ENCODE peak calls at places on chromosomes 7 and 10, in eight cellular contexts. D is dorsolateral prefrontal cortex, S is tibial artery, N is uterus, B is A549, P is DND-41, Y is fibroblast of lung, G is transverse colon. J is an unnamed sample.

GRCh38 chr10:94549221-94549620 is 3.6 kb downstream of the HELLS start:
- DNase-seq in D (no peak), S (no peak), N (no peak), B (no peak), P (no peak), Y (no peak), G (no peak), J (no peak)

GRCh38 chr10:126062132-126063032 is 166.0 kb downstream of the FANK1 start:
- DNase-seq in D (peak), S (peak), N (peak), B (peak), P (no peak), Y (peak), G (peak), J (peak)

GRCh38 chr7:103113164-103113563 is 35.7 kb downstream of the NAPEPLD start:
- DNase-seq in D (no peak), S (no peak), N (no peak), B (peak), P (no peak), Y (peak), G (no peak), J (peak)

GRCh38 chr10:7337431-7338171 is 73.2 kb downstream of the SFMBT2 start:
- DNase-seq in D (no peak), S (no peak), N (no peak), B (no peak), P (peak), Y (no peak), G (no peak), J (no peak)

GRCh38 chr10:18594574-18595156 is 56.7 kb downstream of the NSUN6 start:
- DNase-seq in D (no peak), S (no peak), N (no peak), B (peak), P (no peak), Y (no peak), G (peak), J (no peak)

GRCh38 chr7:141053626-141054025 is 20.2 kb upstream of the TMEM178B start:
- DNase-seq in D (no peak), S (no peak), N (no peak), B (no peak), P (no peak), Y (no peak), G (no peak), J (no peak)

GRCh38 chr10:131020775-131021174 is 290.7 kb downstream of the TCERG1L start:
- DNase-seq in D (no peak), S (no peak), N (no peak), B (no peak), P (no peak), Y (no peak), G (no peak), J (no peak)

GRCh38 chr7:132207782-132208181 is 368.5 kb downstream of the PLXNA4 start:
- DNase-seq in D (no peak), S (no peak), N (no peak), B (no peak), P (no peak), Y (no peak), G (no peak), J (no peak)

GRCh38 chr7:25788961-25789620 is 362.9 kb upstream of the NFE2L3 start:
- DNase-seq in D (no peak), S (no peak), N (no peak), B (no peak), P (no peak), Y (no peak), G (no peak), J (no peak)

GRCh38 chr10:71126432-71126831 is 85.9 kb upstream of the UNC5B start:
- DNase-seq in D (no peak), S (no peak), N (no peak), B (no peak), P (no peak), Y (no peak), G (no peak), J (no peak)

GRCh38 chr10:86374664-86375063 is 8.1 kb upstream of the GRID1 start:
- DNase-seq in D (no peak), S (peak), N (peak), B (no peak), P (no peak), Y (no peak), G (no peak), J (no peak)

GRCh38 chr7:157402911-157403534 is 66.2 kb downstream of the DNAJB6 start:
- DNase-seq in D (no peak), S (no peak), N (no peak), B (no peak), P (no peak), Y (no peak), G (no peak), J (no peak)

GRCh38 chr7:22147113-22147512 is 201.4 kb upstream of the CDCA7L start:
- DNase-seq in D (no peak), S (no peak), N (peak), B (no peak), P (no peak), Y (peak), G (no peak), J (no peak)

GRCh38 chr10:117486606-117487005 is 55.9 kb upstream of the EMX2 start:
- DNase-seq in D (no peak), S (no peak), N (no peak), B (no peak), P (no peak), Y (no peak), G (no peak), J (no peak)

GRCh38 chr7:27834179-27834921 is 94.4 kb downstream of the TAX1BP1 start:
- DNase-seq in D (no peak), S (no peak), N (no peak), B (no peak), P (no peak), Y (no peak), G (no peak), J (no peak)

GRCh38 chr7:6691609-6692106 is 15.1 kb downstream of the ZNF12 start:
- DNase-seq in D (no peak), S (no peak), N (no peak), B (peak), P (no peak), Y (peak), G (no peak), J (no peak)

GRCh38 chr10:16105082-16105481 is 244.8 kb upstream of the MINDY3 start:
- DNase-seq in D (no peak), S (no peak), N (no peak), B (no peak), P (no peak), Y (no peak), G (no peak), J (no peak)

GRCh38 chr7:25786958-25787730 is 364.9 kb upstream of the NFE2L3 start:
- DNase-seq in D (no peak), S (no peak), N (no peak), B (no peak), P (no peak), Y (peak), G (no peak), J (no peak)

GRCh38 chr10:91284486-91285090 is 64.1 kb downstream of the PCGF5 start:
- DNase-seq in D (no peak), S (no peak), N (no peak), B (no peak), P (no peak), Y (peak), G (no peak), J (no peak)

GRCh38 chr7:94434031-94434430 is 39.3 kb downstream of the COL1A2 start:
- DNase-seq in D (no peak), S (no peak), N (no peak), B (no peak), P (no peak), Y (peak), G (no peak), J (no peak)

GRCh38 chr10:118455181-118455695 is 113.1 kb upstream of the FAM204A start:
- DNase-seq in D (no peak), S (no peak), N (no peak), B (no peak), P (no peak), Y (no peak), G (no peak), J (no peak)

GRCh38 chr10:70502406-70502805 is 23.8 kb downstream of the PALD1 start:
- DNase-seq in D (no peak), S (no peak), N (no peak), B (no peak), P (no peak), Y (no peak), G (no peak), J (no peak)

GRCh38 chr10:114266521-114266920 is 27.5 kb downstream of the VWA2 start:
- DNase-seq in D (no peak), S (no peak), N (no peak), B (no peak), P (no peak), Y (peak), G (peak), J (peak)

GRCh38 chr10:6321880-6322279 is 119.1 kb downstream of the PFKFB3 start:
- DNase-seq in D (no peak), S (no peak), N (no peak), B (peak), P (no peak), Y (peak), G (no peak), J (no peak)

GRCh38 chr7:132489776-132490237 is 86.5 kb downstream of the PLXNA4 start:
- DNase-seq in D (no peak), S (no peak), N (no peak), B (no peak), P (no peak), Y (no peak), G (no peak), J (no peak)

GRCh38 chr10:127759276-127759675 is 22.3 kb downstream of the FOXI2 start:
- DNase-seq in D (no peak), S (no peak), N (no peak), B (no peak), P (no peak), Y (no peak), G (no peak), J (no peak)

GRCh38 chr10:58299580-58299979 is 30.6 kb downstream of the CISD1 start:
- DNase-seq in D (peak), S (no peak), N (peak), B (peak), P (peak), Y (peak), G (peak), J (peak)

GRCh38 chr10:15871823-15872222 is 11.5 kb upstream of the MINDY3 start:
- DNase-seq in D (no peak), S (no peak), N (no peak), B (no peak), P (no peak), Y (no peak), G (no peak), J (no peak)

GRCh38 chr7:146659732-146660131 is 543.1 kb downstream of the CNTNAP2 start:
- DNase-seq in D (no peak), S (no peak), N (no peak), B (no peak), P (no peak), Y (no peak), G (no peak), J (no peak)
- H3K4me3 ChIP-seq in D (no peak), S (no peak), N (no peak), B (no peak), P (no peak), Y (no peak), G (no peak), J (no peak)

GRCh38 chr10:93126484-93127052 is 52.9 kb downstream of the CYP26A1 start:
- DNase-seq in D (no peak), S (no peak), N (no peak), B (peak), P (no peak), Y (no peak), G (no peak), J (no peak)
- TF ChIP-seq CTCF in D (no peak), S (no peak), N (no peak), B (peak), P (peak), Y (peak), G (peak), J (peak)

GRCh38 chr10:9878429-9878828 is 1139.2 kb upstream of the CELF2 start:
- DNase-seq in D (no peak), S (no peak), N (no peak), B (no peak), P (no peak), Y (no peak), G (no peak), J (no peak)
- H3K4me3 ChIP-seq in D (no peak), S (no peak), N (no peak), B (no peak), P (no peak), Y (no peak), G (no peak), J (no peak)

GRCh38 chr7:90191648-90192047 is 19.9 kb upstream of the STEAP2 start:
- DNase-seq in D (no peak), S (no peak), N (no peak), B (no peak), P (no peak), Y (no peak), G (no peak), J (no peak)

GRCh38 chr7:90190995-90191394 is 20.5 kb upstream of the STEAP2 start:
- DNase-seq in D (no peak), S (no peak), N (no peak), B (no peak), P (no peak), Y (no peak), G (no peak), J (no peak)

GRCh38 chr7:90188281-90188680 is 23.3 kb upstream of the STEAP2 start:
- DNase-seq in D (no peak), S (no peak), N (no peak), B (peak), P (no peak), Y (no peak), G (peak), J (no peak)

GRCh38 chr7:90192876-90193765 is 18.4 kb upstream of the STEAP2 start:
- DNase-seq in D (no peak), S (no peak), N (no peak), B (no peak), P (no peak), Y (no peak), G (no peak), J (no peak)

GRCh38 chr7:90187507-90188050 is 24.0 kb upstream of the STEAP2 start:
- DNase-seq in D (no peak), S (no peak), N (no peak), B (no peak), P (no peak), Y (no peak), G (no peak), J (no peak)
- TF ChIP-seq CTCF in D (no peak), S (no peak), N (no peak), B (no peak), P (no peak), Y (no peak), G (no peak), J (no peak)

DNA sequence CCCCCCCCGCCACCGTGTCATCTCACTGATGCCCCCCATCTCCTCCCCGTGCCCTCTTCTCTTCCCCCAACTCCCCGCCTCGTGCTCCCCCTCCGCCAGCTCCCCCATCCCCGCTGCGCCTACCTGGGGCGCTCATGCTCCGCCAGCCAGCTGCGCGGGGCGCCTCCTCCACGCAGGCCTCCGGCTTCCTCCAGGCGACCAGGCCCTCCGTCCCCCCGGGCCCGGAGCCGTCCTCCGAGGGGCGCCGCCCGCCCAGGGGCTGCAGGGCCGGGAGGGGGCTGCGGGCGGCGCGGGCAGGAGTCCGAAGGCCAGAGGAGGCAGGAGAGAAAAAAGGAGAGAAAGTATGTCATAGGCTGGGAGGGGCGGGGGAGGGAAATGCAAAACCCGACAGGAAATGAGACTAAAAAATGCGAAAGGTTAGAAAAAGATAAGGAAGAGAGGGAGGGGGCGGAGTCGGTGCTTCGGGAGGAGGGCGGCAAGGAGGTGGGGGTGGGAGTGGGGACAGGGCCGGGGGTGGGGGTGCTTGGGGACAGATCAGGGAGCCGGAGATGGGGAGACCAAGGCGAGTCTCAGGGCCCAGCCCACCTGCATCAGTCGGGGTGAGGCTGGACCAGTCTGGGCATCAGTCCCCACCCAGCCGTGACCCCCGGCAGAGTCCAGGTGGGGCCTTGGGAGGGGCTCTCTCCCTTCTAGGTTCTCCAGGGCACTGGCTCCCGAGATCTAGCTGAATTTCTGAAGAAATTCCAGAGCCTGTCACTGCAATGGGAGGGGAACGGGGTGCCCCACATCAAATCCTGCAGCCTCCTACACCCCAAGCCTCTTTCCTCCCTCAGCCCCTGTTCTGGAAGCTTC is at the start of gene CARD11:
- DNase-seq in D (no peak), S (no peak), N (no peak), B (no peak), P (peak), Y (no peak), G (peak), J (no peak)
- H3K4me3 ChIP-seq in D (no peak), S (peak), N (no peak), B (peak), P (peak), Y (no peak), G (peak), J (no peak)

DNA sequence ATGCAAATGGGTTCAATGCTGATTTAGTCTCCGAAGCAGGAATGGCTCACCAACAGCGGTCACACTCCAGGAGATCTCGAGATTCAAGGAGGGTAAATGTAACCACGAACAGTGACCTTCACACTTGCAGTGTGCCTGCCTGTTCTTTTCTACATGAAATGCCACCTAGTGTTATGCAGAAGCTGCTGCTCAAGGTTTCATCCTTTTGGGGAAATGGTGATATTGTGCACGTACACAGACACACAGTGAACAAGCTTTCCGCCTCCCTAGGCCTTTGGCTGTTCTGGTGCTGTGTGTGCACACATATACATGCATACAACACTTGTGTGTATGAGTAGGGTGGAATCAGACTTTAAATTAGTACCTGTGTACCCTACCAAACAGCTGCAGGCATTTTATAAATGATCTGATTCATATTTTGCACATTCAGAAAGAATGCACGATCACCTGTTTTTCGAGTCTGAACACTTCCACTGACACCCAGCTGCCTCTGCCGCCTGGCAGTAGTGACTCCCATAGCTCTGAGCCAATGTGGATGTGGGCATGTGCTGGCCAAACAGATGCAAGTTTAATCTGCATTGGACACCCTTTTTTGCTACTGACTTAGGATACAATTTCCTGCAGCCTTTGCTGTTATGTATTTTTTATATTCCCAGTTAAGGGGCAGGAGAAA is 100.5 kb downstream of the TACC2 start:
- DNase-seq in D (no peak), S (no peak), N (no peak), B (peak), P (no peak), Y (no peak), G (no peak), J (no peak)
- TF ChIP-seq CTCF in D (no peak), S (no peak), N (no peak), B (no peak), P (no peak), Y (no peak), G (no peak), J (no peak)

GRCh38 chr10:124681626-124682552 is 62.3 kb downstream of the FAM53B start:
- DNase-seq in D (no peak), S (no peak), N (no peak), B (no peak), P (no peak), Y (no peak), G (no peak), J (no peak)
- H3K4me3 ChIP-seq in D (no peak), S (no peak), N (no peak), B (no peak), P (no peak), Y (no peak), G (no peak), J (no peak)

GRCh38 chr7:158732483-158733219 is 28.0 kb upstream of the NCAPG2 start:
- DNase-seq in D (no peak), S (no peak), N (no peak), B (no peak), P (no peak), Y (no peak), G (no peak), J (no peak)
- TF ChIP-seq CTCF in D (no peak), S (no peak), N (no peak), B (no peak), P (no peak), Y (no peak), G (no peak), J (no peak)

J was measured in astrocyte of the cerebellum.